ENCODE peak calls at places on chromosomes 2 and 18, in eight cellular contexts. One of them, this sample, is unnamed.

GRCh38 chr2:120660771-120661459 is 74.8 kb upstream of the GLI2 start:
- DNase-seq in ovary: peak
- DNase-seq in HFF-Myc: no peak
- DNase-seq in MM.1S: no peak
- DNase-seq in RWPE2: no peak
- DNase-seq in RWPE1: no peak
- DNase-seq in kidney: no peak
- DNase-seq in AG04450: no peak
- DNase-seq in this sample: no peak

GRCh38 chr2:120892271-120892966 is 156.8 kb downstream of the GLI2 start:
- DNase-seq in MM.1S: no peak
- DNase-seq in AG04450: no peak
- DNase-seq in HFF-Myc: no peak
- DNase-seq in ovary: peak
- DNase-seq in kidney: no peak
- DNase-seq in RWPE2: no peak
- DNase-seq in RWPE1: no peak
- DNase-seq in this sample: no peak

GRCh38 chr2:102063948-102064678 is 72.4 kb downstream of the IL1R2 start:
- DNase-seq in RWPE1: peak
- DNase-seq in kidney: peak
- DNase-seq in MM.1S: no peak
- DNase-seq in RWPE2: peak
- DNase-seq in HFF-Myc: peak
- DNase-seq in AG04450: peak
- DNase-seq in ovary: peak
- DNase-seq in this sample: peak

GRCh38 chr2:42598656-42599267 is 30.3 kb downstream of the MTA3 start:
- DNase-seq in ovary: no peak
- DNase-seq in HFF-Myc: no peak
- DNase-seq in kidney: no peak
- DNase-seq in RWPE2: no peak
- DNase-seq in RWPE1: no peak
- DNase-seq in AG04450: no peak
- DNase-seq in MM.1S: no peak
- DNase-seq in this sample: no peak

GRCh38 chr18:22494771-22495170 is 77.1 kb upstream of the CTAGE1 start:
- DNase-seq in MM.1S: no peak
- DNase-seq in RWPE1: no peak
- DNase-seq in HFF-Myc: no peak
- DNase-seq in RWPE2: no peak
- DNase-seq in AG04450: no peak
- DNase-seq in ovary: no peak
- DNase-seq in kidney: no peak
- DNase-seq in this sample: peak

GRCh38 chr18:79178044-79178632 is 108.9 kb downstream of the ATP9B start:
- DNase-seq in RWPE1: no peak
- DNase-seq in AG04450: no peak
- DNase-seq in ovary: no peak
- DNase-seq in kidney: no peak
- DNase-seq in HFF-Myc: no peak
- DNase-seq in RWPE2: no peak
- DNase-seq in MM.1S: no peak
- DNase-seq in this sample: no peak

GRCh38 chr2:216594081-216594480 is 39.1 kb upstream of the IGFBP2 start:
- DNase-seq in RWPE1: no peak
- DNase-seq in AG04450: no peak
- DNase-seq in kidney: no peak
- DNase-seq in RWPE2: no peak
- DNase-seq in HFF-Myc: no peak
- DNase-seq in MM.1S: no peak
- DNase-seq in ovary: no peak
- DNase-seq in this sample: no peak

GRCh38 chr18:66825347-66825746 is 221.5 kb upstream of the CDH19 start:
- DNase-seq in HFF-Myc: no peak
- DNase-seq in ovary: no peak
- DNase-seq in AG04450: no peak
- DNase-seq in kidney: no peak
- DNase-seq in RWPE2: no peak
- DNase-seq in MM.1S: no peak
- DNase-seq in RWPE1: no peak
- DNase-seq in this sample: no peak

GRCh38 chr2:208025814-208026184 is 472 bp upstream of the PLEKHM3 start:
- DNase-seq in RWPE2: no peak
- DNase-seq in MM.1S: no peak
- DNase-seq in AG04450: no peak
- DNase-seq in HFF-Myc: no peak
- DNase-seq in RWPE1: no peak
- DNase-seq in kidney: no peak
- DNase-seq in ovary: peak
- DNase-seq in this sample: no peak

GRCh38 chr2:237075749-237076599 is 9.7 kb upstream of the COPS8 start:
- DNase-seq in kidney: peak
- DNase-seq in MM.1S: no peak
- DNase-seq in RWPE2: no peak
- DNase-seq in HFF-Myc: no peak
- DNase-seq in ovary: no peak
- DNase-seq in AG04450: no peak
- DNase-seq in RWPE1: no peak
- DNase-seq in this sample: no peak

GRCh38 chr2:18440141-18440605 is 120.3 kb downstream of the RDH14 start:
- DNase-seq in kidney: no peak
- DNase-seq in AG04450: peak
- DNase-seq in RWPE1: no peak
- DNase-seq in MM.1S: no peak
- DNase-seq in RWPE2: no peak
- DNase-seq in HFF-Myc: no peak
- DNase-seq in ovary: no peak
- DNase-seq in this sample: peak

GRCh38 chr2:227877359-227878309 is 6.2 kb downstream of the DAW1 start:
- DNase-seq in RWPE2: no peak
- DNase-seq in MM.1S: no peak
- DNase-seq in RWPE1: no peak
- DNase-seq in kidney: no peak
- DNase-seq in HFF-Myc: no peak
- DNase-seq in ovary: no peak
- DNase-seq in AG04450: no peak
- DNase-seq in this sample: peak
- TF ChIP-seq CTCF in RWPE2: no peak
- TF ChIP-seq CTCF in MM.1S: no peak
- TF ChIP-seq CTCF in RWPE1: no peak
- TF ChIP-seq CTCF in kidney: no peak
- TF ChIP-seq CTCF in HFF-Myc: no peak
- TF ChIP-seq CTCF in ovary: no peak
- TF ChIP-seq CTCF in AG04450: no peak
- TF ChIP-seq CTCF in this sample: no peak

DNA sequence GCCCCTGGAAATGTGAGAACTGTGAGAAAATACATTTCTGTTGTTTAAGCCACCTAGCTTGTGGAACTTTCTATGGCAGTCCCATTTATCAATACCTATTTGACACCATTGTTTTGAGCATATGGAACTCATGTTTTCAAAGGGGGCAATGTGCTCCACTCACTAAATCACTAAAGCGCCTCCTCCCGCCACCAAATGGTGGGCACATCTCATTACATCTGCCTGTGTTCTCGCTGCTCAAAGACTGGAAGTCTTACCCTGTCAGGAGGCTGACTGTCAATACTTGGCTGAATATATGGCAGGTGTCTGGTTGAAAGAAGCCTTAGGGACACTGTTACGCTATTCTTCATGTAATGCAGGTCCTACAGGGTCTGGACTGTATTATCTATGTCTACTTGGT is 767.7 kb downstream of the TSN start:
- DNase-seq in MM.1S: no peak
- DNase-seq in HFF-Myc: no peak
- DNase-seq in RWPE2: no peak
- DNase-seq in ovary: no peak
- DNase-seq in RWPE1: no peak
- DNase-seq in AG04450: no peak
- DNase-seq in kidney: no peak
- DNase-seq in this sample: no peak
- TF ChIP-seq CTCF in MM.1S: no peak
- TF ChIP-seq CTCF in HFF-Myc: no peak
- TF ChIP-seq CTCF in RWPE2: no peak
- TF ChIP-seq CTCF in ovary: no peak
- TF ChIP-seq CTCF in RWPE1: no peak
- TF ChIP-seq CTCF in AG04450: no peak
- TF ChIP-seq CTCF in kidney: no peak
- TF ChIP-seq CTCF in this sample: no peak

DNA sequence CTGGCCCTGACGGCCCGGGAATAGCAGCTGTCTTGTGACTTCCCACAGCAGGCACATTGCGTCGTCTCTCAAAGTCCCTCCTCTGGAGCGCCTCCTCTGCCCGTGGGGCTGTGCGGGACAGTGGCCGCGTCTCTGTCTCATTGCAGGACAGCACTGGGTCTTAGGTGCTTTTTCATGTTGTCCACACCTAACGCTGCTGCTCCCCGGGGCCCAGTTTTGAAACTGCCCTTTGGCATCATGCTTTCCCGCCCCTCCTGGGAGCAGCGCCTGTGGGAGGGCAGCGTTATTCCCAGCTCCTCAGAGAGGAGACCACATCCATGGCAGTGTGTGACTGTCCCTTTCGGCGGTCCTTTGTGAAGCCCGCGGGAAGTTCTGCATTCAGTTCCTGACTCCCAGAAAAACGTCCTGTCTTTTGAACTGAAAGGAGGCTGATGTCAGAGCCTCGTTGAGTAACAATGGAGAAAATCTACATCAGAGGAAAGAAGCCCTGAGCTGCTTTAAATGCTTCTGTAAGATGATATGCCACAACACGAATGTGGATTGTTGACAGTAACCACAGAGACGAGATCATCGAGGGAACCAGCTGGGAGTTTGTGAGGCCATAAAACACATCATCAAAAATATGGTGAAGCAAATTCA is 226.0 kb downstream of the FAM210A start:
- DNase-seq in ovary: no peak
- DNase-seq in RWPE1: peak
- DNase-seq in HFF-Myc: peak
- DNase-seq in kidney: peak
- DNase-seq in RWPE2: no peak
- DNase-seq in AG04450: no peak
- DNase-seq in MM.1S: no peak
- DNase-seq in this sample: peak
- TF ChIP-seq CTCF in ovary: no peak
- TF ChIP-seq CTCF in RWPE1: no peak
- TF ChIP-seq CTCF in HFF-Myc: no peak
- TF ChIP-seq CTCF in kidney: no peak
- TF ChIP-seq CTCF in RWPE2: no peak
- TF ChIP-seq CTCF in AG04450: no peak
- TF ChIP-seq CTCF in MM.1S: no peak
- TF ChIP-seq CTCF in this sample: no peak

GRCh38 chr2:161552015-161552414 is 72.2 kb upstream of the SLC4A10 start:
- DNase-seq in kidney: no peak
- DNase-seq in MM.1S: no peak
- DNase-seq in RWPE2: no peak
- DNase-seq in RWPE1: no peak
- DNase-seq in AG04450: no peak
- DNase-seq in HFF-Myc: no peak
- DNase-seq in ovary: no peak
- DNase-seq in this sample: no peak

GRCh38 chr2:161555826-161556225 is 68.4 kb upstream of the SLC4A10 start:
- DNase-seq in RWPE1: no peak
- DNase-seq in MM.1S: no peak
- DNase-seq in RWPE2: no peak
- DNase-seq in kidney: no peak
- DNase-seq in ovary: no peak
- DNase-seq in HFF-Myc: no peak
- DNase-seq in AG04450: no peak
- DNase-seq in this sample: no peak

GRCh38 chr2:161557538-161557937 is 66.7 kb upstream of the SLC4A10 start:
- DNase-seq in kidney: no peak
- DNase-seq in MM.1S: no peak
- DNase-seq in RWPE1: no peak
- DNase-seq in HFF-Myc: no peak
- DNase-seq in AG04450: no peak
- DNase-seq in ovary: no peak
- DNase-seq in RWPE2: no peak
- DNase-seq in this sample: no peak

GRCh38 chr2:161556440-161556839 is 67.8 kb upstream of the SLC4A10 start:
- DNase-seq in RWPE2: no peak
- DNase-seq in HFF-Myc: no peak
- DNase-seq in RWPE1: no peak
- DNase-seq in MM.1S: no peak
- DNase-seq in kidney: no peak
- DNase-seq in AG04450: no peak
- DNase-seq in ovary: no peak
- DNase-seq in this sample: no peak
- TF ChIP-seq CTCF in RWPE2: peak
- TF ChIP-seq CTCF in HFF-Myc: no peak
- TF ChIP-seq CTCF in RWPE1: no peak
- TF ChIP-seq CTCF in MM.1S: peak
- TF ChIP-seq CTCF in kidney: no peak
- TF ChIP-seq CTCF in AG04450: no peak
- TF ChIP-seq CTCF in ovary: no peak
- TF ChIP-seq CTCF in this sample: no peak